ENCODE peak calls at places on chromosomes 11 and 22, in six cellular contexts. G is left ventricle myocardium inferior, K is mesothelial cell of epicardium, F is tibial artery, T is GM06990, Y is GM13976. E is an unnamed sample.

GRCh38 chr11:116043857-116044256 is 539.6 kb upstream of the CADM1 start:
- DNase-seq in G (no peak), K (no peak), F (no peak), T (no peak), Y (no peak), E (no peak)

GRCh38 chr11:73308963-73309960 is 1.2 kb downstream of the ARHGEF17 start:
- DNase-seq in G (peak; percentile 92), K (peak; percentile 85), F (peak; percentile 97), T (no peak), Y (peak; percentile 57), E (peak; percentile 84)

GRCh38 chr11:72078477-72078876 is 1.9 kb downstream of the NUMA1 start:
- DNase-seq in G (no peak), K (no peak), F (no peak), T (no peak), Y (no peak), E (no peak)

GRCh38 chr11:78731008-78731407 is 156.3 kb upstream of the NARS2 start:
- DNase-seq in G (no peak), K (no peak), F (no peak), T (no peak), Y (no peak), E (no peak)

GRCh38 chr11:93543292-93543977 is at the start of gene SMCO4:
- DNase-seq in G (peak; percentile 89), K (peak; percentile 85), F (peak; percentile 89), T (peak; percentile 87), Y (peak; percentile 90), E (peak; percentile 89)

GRCh38 chr11:3721002-3721401 is 49.8 kb upstream of the CHRNA10 start:
- DNase-seq in G (no peak), K (no peak), F (no peak), T (no peak), Y (no peak), E (no peak)

GRCh38 chr22:25928038-25928437 is 186.1 kb downstream of the MYO18B start:
- DNase-seq in G (no peak), K (no peak), F (no peak), T (no peak), Y (no peak), E (no peak)

GRCh38 chr22:49551446-49551845 is 276.2 kb downstream of the BRD1 start:
- DNase-seq in G (no peak), K (no peak), F (peak; percentile 53), T (no peak), Y (no peak), E (no peak)

GRCh38 chr11:101323997-101324396 is 194.4 kb upstream of the PGR start:
- DNase-seq in G (no peak), K (no peak), F (no peak), T (no peak), Y (no peak), E (no peak)

GRCh38 chr11:134312807-134313206 is 19.0 kb upstream of the GLB1L2 start:
- DNase-seq in G (no peak), K (no peak), F (no peak), T (no peak), Y (no peak), E (no peak)

GRCh38 chr11:797300-798092 is 585 bp downstream of the SLC25A22 start:
- DNase-seq in G (peak; percentile 66), K (peak; percentile 82), F (peak; percentile 86), T (peak; percentile 87), Y (peak; percentile 89), E (no peak)

GRCh38 chr11:124670732-124671131 is 2.8 kb downstream of the SIAE start:
- DNase-seq in G (no peak), K (no peak), F (no peak), T (no peak), Y (no peak), E (no peak)

GRCh38 chr11:44637477-44637876 is 72.0 kb downstream of the CD82 start:
- DNase-seq in G (no peak), K (no peak), F (no peak), T (no peak), Y (no peak), E (no peak)

GRCh38 chr22:17084554-17085276 is at the start of gene IL17RA:
- DNase-seq in G (peak; percentile 90), K (peak; percentile 93), F (peak; percentile 94), T (peak; percentile 93), Y (peak; percentile 97), E (peak; percentile 88)

GRCh38 chr11:116073854-116074837 is 569.9 kb upstream of the CADM1 start:
- DNase-seq in G (peak; percentile 47), K (no peak), F (no peak), T (peak; percentile 80), Y (peak; percentile 71), E (no peak)

GRCh38 chr22:49739138-49739537 is 88.5 kb downstream of the BRD1 start:
- DNase-seq in G (no peak), K (no peak), F (no peak), T (no peak), Y (no peak), E (no peak)

GRCh38 chr11:112613051-112613972 is 347.9 kb upstream of the NCAM1 start:
- DNase-seq in G (no peak), K (no peak), F (no peak), T (no peak), Y (no peak), E (no peak)

GRCh38 chr22:30423296-30423958 is 2.1 kb upstream of the MTFP1 start:
- DNase-seq in G (peak; percentile 74), K (no peak), F (peak; percentile 83), T (no peak), Y (no peak), E (peak; percentile 74)

GRCh38 chr22:46297151-46297819 is 615 bp downstream of the GTSE1 start:
- DNase-seq in G (peak; percentile 26), K (peak; percentile 42), F (no peak), T (peak; percentile 47), Y (no peak), E (no peak)

GRCh38 chr11:114179234-114179941 is 116.8 kb upstream of the NNMT start:
- DNase-seq in G (peak; percentile 83), K (no peak), F (peak; percentile 96), T (no peak), Y (no peak), E (no peak)

GRCh38 chr11:114181195-114181594 is 115.0 kb upstream of the NNMT start:
- DNase-seq in G (no peak), K (no peak), F (no peak), T (no peak), Y (no peak), E (no peak)

GRCh38 chr11:114178656-114179055 is 117.5 kb upstream of the NNMT start:
- DNase-seq in G (no peak), K (no peak), F (no peak), T (no peak), Y (no peak), E (no peak)

GRCh38 chr11:114181752-114182151 is 114.4 kb upstream of the NNMT start:
- DNase-seq in G (no peak), K (no peak), F (no peak), T (no peak), Y (no peak), E (no peak)

DNA sequence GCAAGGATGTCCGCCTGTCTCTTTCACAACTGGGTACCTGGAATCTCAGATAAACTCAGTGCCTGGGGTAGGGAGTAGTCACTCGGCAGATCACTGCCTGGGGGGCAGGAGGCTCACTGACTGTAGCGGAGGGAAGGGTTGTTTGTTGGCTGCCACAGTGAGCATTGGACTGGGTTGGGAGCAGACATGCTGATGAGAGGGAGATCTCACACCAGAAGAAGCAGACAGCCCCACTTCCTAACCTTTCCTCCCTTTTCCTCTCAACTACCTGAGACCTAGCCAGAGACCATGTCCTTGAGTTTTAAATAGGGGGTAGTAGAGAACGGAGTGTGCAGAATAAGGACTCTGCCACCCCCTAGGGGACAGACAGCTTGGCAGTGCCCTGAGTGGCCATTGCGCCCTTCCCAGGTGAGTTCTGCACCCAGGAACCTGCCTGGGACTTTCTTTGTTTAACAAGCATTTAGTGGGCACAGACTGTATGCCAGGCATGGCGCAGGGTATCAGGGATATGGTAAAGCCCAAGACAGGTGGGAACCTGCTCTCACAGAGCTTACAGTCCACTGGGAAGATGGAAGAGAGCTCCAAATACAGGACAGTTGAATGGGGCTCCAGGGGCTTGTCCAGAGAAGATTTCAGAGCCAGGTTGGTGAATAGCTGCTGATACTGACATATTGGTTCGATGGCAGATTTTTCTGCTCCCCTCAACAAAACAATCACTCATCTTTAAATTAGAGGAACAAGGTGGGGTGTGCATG is 115.7 kb upstream of the NNMT start:
- DNase-seq in G (no peak), K (no peak), F (no peak), T (no peak), Y (no peak), E (no peak)
- TF ChIP-seq CTCF in G (peak; percentile 71), K (no peak), F (peak; percentile 37), T (peak; percentile 33), Y (no peak), E (peak; percentile 49)

GRCh38 chr22:36569999-36570398 is 41.0 kb upstream of the EIF3D start:
- DNase-seq in G (no peak), K (peak; percentile 42), F (no peak), T (no peak), Y (no peak), E (no peak)
- TF ChIP-seq CTCF in G (peak; percentile 49), K (no peak), F (no peak), T (peak; percentile 19), Y (no peak), E (peak; percentile 62)

GRCh38 chr11:17719028-17719939 is at the start of gene MYOD1:
- DNase-seq in G (no peak), K (peak; percentile 34), F (no peak), T (no peak), Y (no peak), E (no peak)

GRCh38 chr11:17718510-17718962 is 835 bp upstream of the MYOD1 start:
- DNase-seq in G (no peak), K (peak; percentile 31), F (no peak), T (no peak), Y (no peak), E (no peak)

GRCh38 chr11:17721242-17721999 is 2.0 kb downstream of the MYOD1 start:
- DNase-seq in G (no peak), K (peak; percentile 36), F (no peak), T (no peak), Y (no peak), E (no peak)

GRCh38 chr11:17720796-17721171 is 1.4 kb downstream of the MYOD1 start:
- DNase-seq in G (no peak), K (peak; percentile 39), F (no peak), T (no peak), Y (no peak), E (no peak)

DNA sequence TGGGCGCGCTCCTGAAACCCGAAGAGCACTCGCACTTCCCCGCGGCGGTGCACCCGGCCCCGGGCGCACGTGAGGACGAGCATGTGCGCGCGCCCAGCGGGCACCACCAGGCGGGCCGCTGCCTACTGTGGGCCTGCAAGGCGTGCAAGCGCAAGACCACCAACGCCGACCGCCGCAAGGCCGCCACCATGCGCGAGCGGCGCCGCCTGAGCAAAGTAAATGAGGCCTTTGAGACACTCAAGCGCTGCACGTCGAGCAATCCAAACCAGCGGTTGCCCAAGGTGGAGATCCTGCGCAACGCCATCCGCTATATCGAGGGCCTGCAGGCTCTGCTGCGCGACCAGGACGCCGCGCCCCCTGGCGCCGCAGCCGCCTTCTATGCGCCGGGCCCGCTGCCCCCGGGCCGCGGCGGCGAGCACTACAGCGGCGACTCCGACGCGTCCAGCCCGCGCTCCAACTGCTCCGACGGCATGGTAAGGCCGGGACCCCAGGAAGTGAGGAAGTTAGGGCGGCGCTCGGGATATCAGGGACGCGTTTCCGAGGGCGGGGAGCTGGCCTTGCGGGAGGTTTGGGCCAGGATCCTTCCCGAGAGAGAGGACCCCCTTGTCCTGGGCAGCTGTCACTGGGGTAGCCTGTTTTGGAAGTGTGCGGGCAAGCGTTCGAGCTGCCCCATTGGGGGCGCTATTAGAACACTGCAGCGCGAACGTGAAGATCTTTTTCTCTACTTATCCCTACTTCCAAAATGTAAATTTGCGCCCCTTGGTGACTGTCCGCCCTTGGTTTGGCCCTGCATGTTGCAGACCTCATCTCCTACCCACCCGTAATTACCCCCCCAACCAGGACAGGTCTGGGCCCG is 797 bp downstream of the MYOD1 start:
- DNase-seq in G (no peak), K (peak; percentile 41), F (no peak), T (no peak), Y (no peak), E (no peak)
- TF ChIP-seq CTCF in G (peak; percentile 49), K (no peak), F (no peak), T (peak; percentile 10), Y (no peak), E (peak; percentile 56)

GRCh38 chr22:37985050-37985585 is 763 bp upstream of the SOX10 start:
- DNase-seq in G (no peak), K (no peak), F (no peak), T (no peak), Y (no peak), E (no peak)
- TF ChIP-seq CTCF in G (no peak), K (no peak), F (no peak), T (no peak), Y (no peak), E (no peak)

E was measured in type B pancreatic cell.